ENCODE peak calls at places on chromosomes 2 and 18, in five cellular contexts. One of them, this sample, is unnamed.

GRCh38 chr2:127146071-127146725 is 39.2 kb upstream of the BIN1 start:
- DNase-seq in IMR-90: no peak
- DNase-seq in mesenchymal stem cell: no peak
- DNase-seq in H1: no peak
- DNase-seq in trophoblast cell: no peak
- DNase-seq in this sample: no peak

GRCh38 chr2:240174496-240174895 is 34.0 kb upstream of the OTOS start:
- DNase-seq in IMR-90: no peak
- DNase-seq in H1: no peak
- DNase-seq in trophoblast cell: peak; percentile 63
- DNase-seq in mesenchymal stem cell: no peak
- DNase-seq in this sample: no peak

GRCh38 chr2:226788881-226789485 is 10.6 kb downstream of the IRS1 start:
- DNase-seq in H1: no peak
- DNase-seq in IMR-90: peak; percentile 13
- DNase-seq in trophoblast cell: no peak
- DNase-seq in mesenchymal stem cell: no peak
- DNase-seq in this sample: no peak

GRCh38 chr18:25223211-25223610 is 128.8 kb downstream of the ZNF521 start:
- DNase-seq in IMR-90: no peak
- DNase-seq in trophoblast cell: no peak
- DNase-seq in H1: peak; percentile 2
- DNase-seq in mesenchymal stem cell: no peak
- DNase-seq in this sample: no peak

GRCh38 chr18:712401-713134 is at the start of gene ENOSF1:
- DNase-seq in mesenchymal stem cell: peak; percentile 82
- DNase-seq in IMR-90: peak; percentile 58
- DNase-seq in trophoblast cell: peak; percentile 88
- DNase-seq in H1: peak; percentile 79
- DNase-seq in this sample: peak; percentile 65

GRCh38 chr2:217182996-217183395 is 323.1 kb upstream of the TNP1 start:
- DNase-seq in IMR-90: no peak
- DNase-seq in mesenchymal stem cell: no peak
- DNase-seq in H1: no peak
- DNase-seq in trophoblast cell: no peak
- DNase-seq in this sample: no peak

GRCh38 chr18:45168883-45169585 is 446.2 kb upstream of the SLC14A2 start:
- DNase-seq in trophoblast cell: peak; percentile 66
- DNase-seq in mesenchymal stem cell: peak; percentile 79
- DNase-seq in IMR-90: peak; percentile 73
- DNase-seq in H1: no peak
- DNase-seq in this sample: no peak

GRCh38 chr2:199977984-199978415 is 22.6 kb downstream of the MAIP1 start:
- DNase-seq in trophoblast cell: peak; percentile 79
- DNase-seq in IMR-90: peak; percentile 82
- DNase-seq in H1: no peak
- DNase-seq in mesenchymal stem cell: peak; percentile 78
- DNase-seq in this sample: no peak

GRCh38 chr2:191824403-191824802 is 22.5 kb downstream of the CAVIN2 start:
- DNase-seq in trophoblast cell: no peak
- DNase-seq in mesenchymal stem cell: no peak
- DNase-seq in H1: no peak
- DNase-seq in IMR-90: peak; percentile 21
- DNase-seq in this sample: no peak

GRCh38 chr2:126971481-126972271 is 73.0 kb downstream of the TEX51 start:
- DNase-seq in H1: peak; percentile 56
- DNase-seq in trophoblast cell: peak; percentile 36
- DNase-seq in mesenchymal stem cell: peak; percentile 64
- DNase-seq in IMR-90: peak; percentile 39
- DNase-seq in this sample: peak; percentile 72

GRCh38 chr2:209974566-209974965 is 27.9 kb upstream of the RPE start:
- DNase-seq in trophoblast cell: no peak
- DNase-seq in IMR-90: no peak
- DNase-seq in H1: no peak
- DNase-seq in mesenchymal stem cell: no peak
- DNase-seq in this sample: no peak

GRCh38 chr2:6780765-6781274 is 84.9 kb downstream of the CMPK2 start:
- DNase-seq in H1: no peak
- DNase-seq in IMR-90: peak; percentile 24
- DNase-seq in trophoblast cell: no peak
- DNase-seq in mesenchymal stem cell: peak; percentile 68
- DNase-seq in this sample: no peak

GRCh38 chr18:50131591-50131990 is 63.4 kb downstream of the MYO5B start:
- DNase-seq in H1: no peak
- DNase-seq in trophoblast cell: no peak
- DNase-seq in mesenchymal stem cell: no peak
- DNase-seq in IMR-90: no peak
- DNase-seq in this sample: no peak

GRCh38 chr18:32381761-32382160 is 88.9 kb downstream of the GAREM1 start:
- DNase-seq in trophoblast cell: peak; percentile 90
- DNase-seq in IMR-90: no peak
- DNase-seq in H1: no peak
- DNase-seq in mesenchymal stem cell: no peak
- DNase-seq in this sample: no peak

GRCh38 chr2:143258126-143258892 is 129.1 kb downstream of the ARHGAP15 start:
- DNase-seq in mesenchymal stem cell: no peak
- DNase-seq in IMR-90: no peak
- DNase-seq in trophoblast cell: no peak
- DNase-seq in H1: no peak
- DNase-seq in this sample: no peak

GRCh38 chr2:74763962-74764428 is 69.9 kb upstream of the HK2 start:
- DNase-seq in H1: no peak
- DNase-seq in IMR-90: no peak
- DNase-seq in trophoblast cell: no peak
- DNase-seq in mesenchymal stem cell: peak; percentile 13
- DNase-seq in this sample: no peak

GRCh38 chr2:215579809-215580208 is 143.9 kb upstream of the FN1 start:
- DNase-seq in H1: no peak
- DNase-seq in IMR-90: peak; percentile 90
- DNase-seq in mesenchymal stem cell: peak; percentile 61
- DNase-seq in trophoblast cell: peak; percentile 39
- DNase-seq in this sample: no peak

GRCh38 chr2:236317938-236318396 is 53.8 kb upstream of the ASB18 start:
- DNase-seq in IMR-90: no peak
- DNase-seq in mesenchymal stem cell: no peak
- DNase-seq in trophoblast cell: no peak
- DNase-seq in H1: no peak
- DNase-seq in this sample: no peak

GRCh38 chr2:113831156-113831555 is 58.7 kb upstream of the ACTR3 start:
- DNase-seq in H1: no peak
- DNase-seq in trophoblast cell: peak; percentile 97
- DNase-seq in IMR-90: peak; percentile 13
- DNase-seq in mesenchymal stem cell: peak; percentile 26
- DNase-seq in this sample: no peak

GRCh38 chr2:168350380-168350779 is 103.0 kb upstream of the STK39 start:
- DNase-seq in mesenchymal stem cell: no peak
- DNase-seq in H1: no peak
- DNase-seq in IMR-90: no peak
- DNase-seq in trophoblast cell: no peak
- DNase-seq in this sample: no peak

DNA sequence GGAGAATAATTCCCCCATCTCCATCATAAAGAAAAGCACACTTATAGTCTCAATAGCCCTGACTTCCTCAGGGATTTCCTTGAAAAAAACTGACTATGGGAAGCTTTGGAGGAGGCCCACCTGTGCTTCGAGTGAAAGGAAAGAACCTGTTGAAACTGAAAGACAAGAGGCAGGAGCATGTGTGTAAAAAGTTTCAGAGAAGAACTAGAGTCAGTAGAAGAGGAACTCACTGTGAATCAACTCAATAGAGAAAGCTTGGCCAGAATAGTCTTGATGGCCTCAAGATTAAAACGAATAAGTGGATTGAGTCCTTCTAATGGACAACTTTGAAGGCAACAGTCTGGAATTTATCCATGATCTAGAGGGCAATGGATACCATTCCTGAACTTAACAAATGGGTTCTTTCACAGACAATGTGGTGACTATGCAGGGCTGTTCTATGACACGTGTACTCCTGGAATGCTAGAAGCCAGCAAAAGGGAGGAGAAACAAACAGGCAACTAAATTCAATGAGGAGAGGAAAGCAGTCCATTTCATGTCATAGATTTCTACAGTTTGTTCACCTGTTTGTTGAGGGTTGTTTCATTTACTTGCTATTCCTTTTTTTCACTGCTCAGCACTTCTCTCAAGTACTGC is 442.3 kb downstream of the GRB14 start:
- DNase-seq in trophoblast cell: no peak
- DNase-seq in mesenchymal stem cell: peak; percentile 14
- DNase-seq in IMR-90: peak; percentile 24
- DNase-seq in H1: no peak
- DNase-seq in this sample: no peak
- H3K14ac ChIP-seq in trophoblast cell: no peak overlapping the region
- H3K14ac ChIP-seq in mesenchymal stem cell: no peak overlapping the region
- H3K14ac ChIP-seq in IMR-90: no peak overlapping the region
- H3K14ac ChIP-seq in H1: no peak overlapping the region
- H3K14ac ChIP-seq in this sample: no peak overlapping the region

GRCh38 chr2:149219853-149220252 is 110.5 kb upstream of the LYPD6 start:
- DNase-seq in mesenchymal stem cell: no peak
- DNase-seq in IMR-90: no peak
- DNase-seq in trophoblast cell: no peak
- DNase-seq in H1: no peak
- DNase-seq in this sample: no peak

GRCh38 chr2:149223472-149224062 is 106.8 kb upstream of the LYPD6 start:
- DNase-seq in mesenchymal stem cell: no peak
- DNase-seq in trophoblast cell: no peak
- DNase-seq in H1: peak; percentile 7
- DNase-seq in IMR-90: no peak
- DNase-seq in this sample: no peak

GRCh38 chr2:149224458-149224857 is 105.9 kb upstream of the LYPD6 start:
- DNase-seq in trophoblast cell: no peak
- DNase-seq in IMR-90: no peak
- DNase-seq in mesenchymal stem cell: no peak
- DNase-seq in H1: no peak
- DNase-seq in this sample: no peak

GRCh38 chr2:149221002-149221401 is 109.4 kb upstream of the LYPD6 start:
- DNase-seq in trophoblast cell: no peak
- DNase-seq in mesenchymal stem cell: no peak
- DNase-seq in H1: no peak
- DNase-seq in IMR-90: no peak
- DNase-seq in this sample: no peak

DNA sequence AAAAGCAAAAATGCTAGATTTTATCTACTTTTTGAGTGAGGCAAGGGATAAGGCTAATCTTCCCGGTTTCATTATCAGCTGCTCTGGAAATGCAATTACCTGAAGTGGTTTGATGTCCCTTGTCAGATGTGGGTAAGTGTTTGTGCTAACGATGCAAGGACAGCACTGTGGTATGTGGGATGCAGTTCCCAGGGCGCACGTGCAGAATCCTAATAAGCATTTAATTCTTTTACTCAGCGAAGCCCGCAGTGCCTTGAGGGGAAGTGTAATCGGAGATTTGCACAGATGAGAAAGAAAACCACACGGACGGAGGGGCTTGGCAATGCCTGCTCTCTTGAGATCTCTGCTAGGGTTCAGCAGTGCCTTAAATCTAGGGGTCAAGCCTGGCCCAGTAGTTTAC is 108.5 kb upstream of the LYPD6 start:
- DNase-seq in IMR-90: no peak
- DNase-seq in H1: no peak
- DNase-seq in mesenchymal stem cell: no peak
- DNase-seq in trophoblast cell: peak; percentile 49
- DNase-seq in this sample: no peak
- H3K4me3 ChIP-seq in IMR-90: no peak overlapping the region
- H3K4me3 ChIP-seq in H1: no peak overlapping the region
- H3K4me3 ChIP-seq in mesenchymal stem cell: no peak overlapping the region
- H3K4me3 ChIP-seq in trophoblast cell: no peak overlapping the region
- H3K4me3 ChIP-seq in this sample: no peak overlapping the region

GRCh38 chr2:205712983-205713531 is 30.8 kb downstream of the NRP2 start:
- DNase-seq in H1: no peak
- DNase-seq in mesenchymal stem cell: peak; percentile 52
- DNase-seq in trophoblast cell: no peak
- DNase-seq in IMR-90: peak; percentile 58
- DNase-seq in this sample: no peak

GRCh38 chr2:205716126-205716525 is 33.8 kb downstream of the NRP2 start:
- DNase-seq in IMR-90: no peak
- DNase-seq in trophoblast cell: peak; percentile 54
- DNase-seq in mesenchymal stem cell: no peak
- DNase-seq in H1: no peak
- DNase-seq in this sample: no peak

GRCh38 chr2:205712508-205712907 is 30.2 kb downstream of the NRP2 start:
- DNase-seq in mesenchymal stem cell: peak; percentile 79
- DNase-seq in trophoblast cell: peak; percentile 16
- DNase-seq in H1: no peak
- DNase-seq in IMR-90: peak; percentile 92
- DNase-seq in this sample: no peak

GRCh38 chr2:205714789-205715411 is 32.6 kb downstream of the NRP2 start:
- DNase-seq in mesenchymal stem cell: peak; percentile 81
- DNase-seq in IMR-90: peak; percentile 38
- DNase-seq in H1: no peak
- DNase-seq in trophoblast cell: no peak
- DNase-seq in this sample: no peak

DNA sequence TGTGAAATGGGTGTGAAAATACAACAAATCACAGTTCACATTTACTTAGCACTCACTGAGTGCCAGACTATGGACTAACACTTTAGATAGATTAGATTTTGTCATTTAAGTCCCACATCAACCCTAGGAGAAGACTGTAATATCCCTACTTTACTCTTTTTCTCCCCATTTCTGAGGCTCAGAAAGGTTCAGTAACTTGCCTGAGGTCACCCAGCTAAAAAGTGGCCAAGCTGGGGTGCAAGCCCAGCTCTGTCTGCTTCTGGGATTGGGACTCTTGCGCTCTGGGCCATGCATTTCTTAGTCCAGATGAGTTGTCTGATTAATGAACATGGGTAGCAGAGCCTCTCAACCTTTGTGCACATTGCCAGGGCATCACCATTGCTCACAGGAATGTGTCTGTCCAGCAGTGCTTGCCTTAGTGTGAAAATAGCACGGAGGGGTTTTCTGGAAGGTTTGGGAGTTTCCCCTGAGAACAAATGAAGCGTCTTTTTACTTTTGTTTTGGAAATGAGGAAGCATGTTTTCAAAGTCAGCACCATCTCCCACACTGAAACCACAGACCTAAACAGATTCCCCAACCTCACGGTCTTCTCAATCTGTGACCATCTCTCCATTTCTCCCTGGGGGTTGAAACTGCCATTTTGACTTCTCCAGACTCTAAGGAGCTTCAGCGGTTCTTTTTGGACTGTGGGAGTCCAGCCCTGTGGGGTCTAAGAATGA is 31.9 kb downstream of the NRP2 start:
- DNase-seq in H1: no peak
- DNase-seq in IMR-90: peak; percentile 87
- DNase-seq in trophoblast cell: peak; percentile 31
- DNase-seq in mesenchymal stem cell: peak; percentile 91
- DNase-seq in this sample: no peak
- H2BK120ac ChIP-seq in H1: no peak overlapping the region
- H2BK120ac ChIP-seq in IMR-90: peak overlapping the region; percentile 54
- H2BK120ac ChIP-seq in trophoblast cell: no peak overlapping the region
- H2BK120ac ChIP-seq in mesenchymal stem cell: peak overlapping the region; percentile 37
- H2BK120ac ChIP-seq in this sample: no peak overlapping the region

DNA sequence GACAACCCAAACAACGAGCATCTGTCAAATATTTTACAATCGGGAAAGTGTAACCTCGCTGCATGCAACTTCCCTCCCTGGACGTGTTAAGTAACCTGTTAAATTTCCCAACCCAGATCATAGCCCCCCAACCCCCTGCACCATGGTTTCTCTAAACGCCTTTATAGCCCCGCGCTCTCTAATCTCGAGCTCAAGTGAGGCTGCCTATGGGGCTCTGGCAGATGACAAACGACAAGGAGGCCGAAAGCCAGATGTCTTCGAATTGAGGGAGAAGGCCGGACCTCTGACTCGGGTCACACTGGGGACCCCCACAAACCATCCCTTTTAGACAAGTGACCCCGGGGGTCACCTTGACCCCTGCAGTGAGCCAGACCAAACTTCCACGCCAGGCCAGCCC is 526 bp downstream of the COX7A2L start:
- DNase-seq in H1: no peak
- DNase-seq in trophoblast cell: no peak
- DNase-seq in mesenchymal stem cell: peak; percentile 32
- DNase-seq in IMR-90: no peak
- DNase-seq in this sample: no peak
- H3K14ac ChIP-seq in H1: no peak overlapping the region
- H3K14ac ChIP-seq in trophoblast cell: peak overlapping the region; percentile 96
- H3K14ac ChIP-seq in mesenchymal stem cell: peak overlapping the region; percentile 100
- H3K14ac ChIP-seq in IMR-90: peak overlapping the region; percentile 80
- H3K14ac ChIP-seq in this sample: no peak overlapping the region

This sample was measured in neuronal stem cell.